ENCODE peak calls at places on chromosomes 13 and 19, in four cellular contexts. X, J, C and U are unnamed samples.

GRCh38 chr13:76852991-76853390 is 33.2 kb downstream of the KCTD12 start:
- DNase-seq in X (no peak), J (peak), C (no peak), U (no peak)

GRCh38 chr13:87666826-87667225 is 4.3 kb upstream of the SLITRK5 start:
- DNase-seq in X (no peak), J (no peak), C (no peak), U (no peak)

GRCh38 chr19:42120276-42121010 is 11.8 kb downstream of the POU2F2 start:
- DNase-seq in X (no peak), J (no peak), C (no peak), U (no peak)

GRCh38 chr13:73715114-73715909 is 418.9 kb downstream of the KLF12 start:
- DNase-seq in X (no peak), J (no peak), C (no peak), U (no peak)

GRCh38 chr19:3576696-3577443 is 4.1 kb downstream of the HMG20B start:
- DNase-seq in X (no peak), J (peak), C (peak), U (no peak)

GRCh38 chr19:33488826-33489225 is 32.8 kb downstream of the PEPD start:
- DNase-seq in X (no peak), J (no peak), C (no peak), U (peak)

GRCh38 chr13:82165396-82166174 is 1716.7 kb downstream of the SLITRK1 start:
- DNase-seq in X (no peak), J (no peak), C (no peak), U (no peak)

GRCh38 chr19:7883105-7883504 is 5.2 kb upstream of the LRRC8E start:
- DNase-seq in X (no peak), J (no peak), C (no peak), U (no peak)

GRCh38 chr13:99288069-99288468 is 19.1 kb downstream of the GPR183 start:
- DNase-seq in X (no peak), J (no peak), C (no peak), U (no peak)

GRCh38 chr13:27319404-27319803 is 48.8 kb downstream of the RASL11A start:
- DNase-seq in X (no peak), J (no peak), C (no peak), U (no peak)

GRCh38 chr19:33388817-33389573 is 15.5 kb downstream of the CEBPG start:
- DNase-seq in X (no peak), J (no peak), C (no peak), U (no peak)

GRCh38 chr13:51856027-51856736 is 5.6 kb upstream of the CCDC70 start:
- DNase-seq in X (no peak), J (no peak), C (no peak), U (no peak)

GRCh38 chr13:20924758-20925394 is 22.3 kb upstream of the XPO4 start:
- DNase-seq in X (no peak), J (peak), C (peak), U (peak)

GRCh38 chr13:97243915-97244820 is 22.0 kb downstream of the MBNL2 start:
- DNase-seq in X (no peak), J (no peak), C (no peak), U (no peak)

GRCh38 chr19:16170134-16170533 is 3.2 kb downstream of the CIB3 start:
- DNase-seq in X (no peak), J (no peak), C (no peak), U (no peak)

GRCh38 chr19:15869109-15869555 is 28.7 kb downstream of the CYP4F2 start:
- DNase-seq in X (no peak), J (no peak), C (no peak), U (peak)

GRCh38 chr19:42255766-42256750 is 1.1 kb upstream of the ERF start:
- DNase-seq in X (no peak), J (peak), C (peak), U (peak)

GRCh38 chr13:31946091-31946770 is 85.3 kb upstream of the FRY start:
- DNase-seq in X (peak), J (no peak), C (no peak), U (no peak)

DNA sequence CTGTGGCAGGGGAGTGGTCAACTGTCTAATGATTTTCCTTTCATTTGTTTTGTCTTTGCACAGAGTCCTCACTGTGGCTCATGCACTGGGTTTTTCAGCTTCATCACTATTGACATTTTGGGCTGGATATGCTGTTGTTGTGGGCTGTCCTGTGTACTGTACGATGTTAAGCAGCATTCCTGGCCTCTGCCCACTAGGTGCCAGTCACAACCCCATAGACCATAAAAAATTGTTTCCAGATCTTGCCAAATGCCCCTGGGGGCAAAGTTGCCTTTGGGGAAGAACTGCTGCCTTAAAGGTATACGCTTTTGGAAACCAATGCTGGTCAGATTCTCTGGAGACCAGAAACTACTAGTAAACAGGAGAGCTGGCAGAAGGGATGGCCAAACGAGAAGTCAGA is 310.4 kb downstream of the SPRY2 start:
- DNase-seq in X (no peak), J (no peak), C (no peak), U (no peak)
- TF ChIP-seq CTCF in X (no peak), J (peak), C (no peak), U (peak)

GRCh38 chr13:113802761-113803160 is 43.7 kb downstream of the TMEM255B start:
- DNase-seq in X (no peak), J (no peak), C (no peak), U (no peak)
- TF ChIP-seq CTCF in X (no peak), J (no peak), C (no peak), U (no peak)

GRCh38 chr19:57578487-57579205 is at the start of gene ZNF416:
- DNase-seq in X (peak), J (peak), C (peak), U (peak)
- TF ChIP-seq CTCF in X (peak), J (peak), C (no peak), U (no peak)

GRCh38 chr19:14070268-14071050 is 2.1 kb upstream of the MISP3 start:
- DNase-seq in X (no peak), J (no peak), C (no peak), U (no peak)

GRCh38 chr19:14073232-14073924 is 792 bp downstream of the MISP3 start:
- DNase-seq in X (no peak), J (peak), C (peak), U (peak)

GRCh38 chr19:14072535-14073231 is at the start of gene MISP3:
- DNase-seq in X (no peak), J (peak), C (no peak), U (no peak)

GRCh38 chr19:14078406-14078805 is 5.8 kb downstream of the MISP3 start:
- DNase-seq in X (no peak), J (no peak), C (no peak), U (no peak)

GRCh38 chr19:14073925-14074838 is 1.6 kb downstream of the MISP3 start:
- DNase-seq in X (no peak), J (peak), C (no peak), U (peak)
- TF ChIP-seq CTCF in X (no peak), J (no peak), C (no peak), U (no peak)